ENCODE peak calls at places on chromosome 1, in six cellular contexts. Y is thoracic aorta, L is upper lobe of right lung, C is epithelial cell of prostate, R is neural progenitor cell, O is aorta. Q is an unnamed sample.

GRCh38 chr1:95122151-95122697 is 5.1 kb downstream of the TLCD4 start:
- DNase-seq in L (no peak), O (no peak), Y (no peak), R (no peak), C (no peak), Q (no peak)

GRCh38 chr1:53198241-53198651 is 1.6 kb downstream of the CPT2 start:
- DNase-seq in C (no peak), Y (no peak), O (no peak), L (no peak), R (no peak), Q (peak)

GRCh38 chr1:100320311-100321097 is 31.8 kb upstream of the CDC14A start:
- DNase-seq in C (no peak), Y (no peak), O (no peak), R (no peak), L (no peak), Q (no peak)

GRCh38 chr1:28115267-28115666 is 26.9 kb upstream of the EYA3 start:
- DNase-seq in C (no peak), L (no peak), R (no peak), Y (no peak), O (peak), Q (no peak)

GRCh38 chr1:94612081-94612480 is 70.5 kb upstream of the F3 start:
- DNase-seq in O (no peak), C (no peak), L (no peak), R (no peak), Y (no peak), Q (no peak)

GRCh38 chr1:90580176-90580575 is 136.9 kb downstream of the BARHL2 start:
- DNase-seq in O (no peak), L (no peak), C (peak), R (no peak), Y (no peak), Q (peak)

GRCh38 chr1:40421694-40422384 is 28.4 kb upstream of the ZFP69B start:
- DNase-seq in C (no peak), L (no peak), R (no peak), Y (no peak), O (no peak), Q (no peak)

GRCh38 chr1:151175036-151175741 is 592 bp downstream of the TMOD4 start:
- DNase-seq in L (no peak), C (no peak), R (no peak), O (no peak), Y (no peak), Q (no peak)

GRCh38 chr1:7580923-7581753 is 190.0 kb upstream of the VAMP3 start:
- DNase-seq in L (peak), R (no peak), O (peak), Y (no peak), C (no peak), Q (no peak)

GRCh38 chr1:170494369-170494768 is 37.6 kb upstream of the GORAB start:
- DNase-seq in Y (no peak), C (no peak), L (no peak), R (no peak), O (no peak), Q (no peak)

GRCh38 chr1:103191327-103191726 is 83.0 kb upstream of the COL11A1 start:
- DNase-seq in L (no peak), Y (no peak), C (no peak), R (no peak), O (no peak), Q (no peak)

GRCh38 chr1:209349372-209350324 is 233.9 kb upstream of the CAMK1G start:
- DNase-seq in C (no peak), R (peak), O (no peak), L (no peak), Y (no peak), Q (no peak)

GRCh38 chr1:215777370-215777925 is 210.3 kb downstream of the KCTD3 start:
- DNase-seq in L (no peak), R (no peak), Y (no peak), C (peak), O (no peak), Q (peak)

GRCh38 chr1:192639607-192640368 is 3.8 kb downstream of the RGS13 start:
- DNase-seq in Y (no peak), O (no peak), L (no peak), R (no peak), C (peak), Q (peak)

GRCh38 chr1:212703991-212704564 is 4.4 kb upstream of the BATF3 start:
- DNase-seq in O (no peak), Y (no peak), C (no peak), R (no peak), L (no peak), Q (no peak)
- H3K27ac ChIP-seq in O (no peak), Y (no peak), C (no peak), R (no peak), L (no peak), Q (no peak)

GRCh38 chr1:108961198-108961597 is 2.1 kb downstream of the CLCC1 start:
- DNase-seq in O (no peak), R (no peak), C (no peak), L (no peak), Y (no peak), Q (no peak)
- H3K27ac ChIP-seq in O (no peak), R (no peak), C (no peak), L (no peak), Y (no peak), Q (no peak)

DNA sequence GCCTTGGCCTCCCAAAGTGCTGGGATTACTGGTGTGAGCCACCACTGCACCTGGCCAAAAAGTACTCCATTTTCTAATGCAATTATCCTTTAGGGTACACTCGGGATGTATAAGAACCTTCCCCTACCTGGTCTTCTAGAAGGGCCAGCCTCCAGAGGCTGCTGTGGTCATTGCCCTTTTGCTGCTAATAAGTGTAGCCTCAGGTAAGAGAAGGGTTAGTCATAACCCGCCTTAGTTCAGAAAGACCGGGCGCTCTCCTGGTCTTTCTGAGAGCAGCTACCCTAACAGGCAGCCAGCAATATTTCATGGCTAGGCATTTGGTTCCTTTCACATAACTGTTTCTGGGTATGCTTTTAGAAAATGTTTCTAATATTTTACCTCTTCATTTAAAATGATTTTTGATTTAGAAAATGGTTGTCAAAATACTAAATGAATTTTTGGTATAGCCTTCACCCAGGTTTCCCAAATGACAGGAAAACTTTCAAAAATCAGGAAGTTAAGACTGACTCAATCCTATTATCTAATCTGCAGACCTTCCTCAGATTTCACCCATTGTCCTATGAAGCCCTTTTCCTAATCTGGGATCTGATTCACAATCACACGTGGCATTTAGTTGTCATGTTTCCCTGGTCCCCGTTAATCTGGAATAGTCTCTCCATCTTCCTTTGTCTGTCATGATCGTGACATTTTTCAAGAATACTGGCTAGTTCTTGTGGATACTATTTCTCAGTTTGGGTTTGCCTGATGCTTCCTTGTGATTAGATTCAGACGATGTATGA is 479.0 kb downstream of the SIPA1L2 start:
- DNase-seq in L (no peak), Y (no peak), O (no peak), C (no peak), R (no peak), Q (no peak)
- H3K27ac ChIP-seq in L (no peak), Y (no peak), O (no peak), C (peak), R (no peak), Q (no peak)

GRCh38 chr1:19524791-19525190 is 39.5 kb upstream of the CAPZB start:
- DNase-seq in Y (no peak), O (no peak), C (no peak), R (no peak), L (no peak), Q (no peak)
- H3K27ac ChIP-seq in Y (no peak), O (no peak), C (no peak), R (no peak), L (no peak), Q (no peak)